ENCODE peak calls at places on chromosomes 7 and 10, in eight cellular contexts. Z, D, O, U, F, E, S and W are unnamed samples.

GRCh38 chr7:35248576-35249536 is 5.0 kb downstream of the TBX20 start:
- DNase-seq in Z (no peak), U (peak; percentile 74), O (no peak), F (no peak), E (no peak), D (no peak), S (no peak), W (no peak)

GRCh38 chr10:119416855-119417254 is 125.7 kb downstream of the RGS10 start:
- DNase-seq in U (peak; percentile 66), S (peak; percentile 90), E (peak; percentile 73), F (peak; percentile 64), D (peak; percentile 68), O (peak; percentile 36), Z (peak; percentile 46), W (peak; percentile 68)

GRCh38 chr10:112510384-112510783 is 63.4 kb downstream of the VTI1A start:
- DNase-seq in Z (no peak), F (no peak), D (no peak), U (no peak), E (no peak), S (no peak), O (no peak), W (no peak)

GRCh38 chr7:22732556-22733126 is 5.6 kb downstream of the IL6 start:
- DNase-seq in O (peak; percentile 25), F (peak; percentile 57), U (no peak), E (no peak), S (no peak), D (no peak), Z (no peak), W (peak; percentile 49)

GRCh38 chr7:40579401-40579800 is 444.6 kb downstream of the SUGCT start:
- DNase-seq in F (peak; percentile 68), D (no peak), U (no peak), O (peak; percentile 36), E (no peak), S (no peak), Z (no peak), W (peak; percentile 52)

GRCh38 chr7:93622036-93622714 is 47.7 kb upstream of the CALCR start:
- DNase-seq in Z (no peak), D (peak; percentile 42), F (peak; percentile 50), U (peak; percentile 16), O (peak; percentile 29), S (peak; percentile 52), E (no peak), W (peak; percentile 56)

GRCh38 chr7:131604841-131605279 is 48.4 kb upstream of the PODXL start:
- DNase-seq in O (peak; percentile 24), E (no peak), F (peak; percentile 38), Z (no peak), D (no peak), U (no peak), S (peak; percentile 49), W (peak; percentile 45)

GRCh38 chr10:123274513-123275182 is 120.4 kb downstream of the BUB3 start:
- DNase-seq in Z (no peak), E (no peak), D (no peak), U (no peak), F (no peak), O (no peak), S (no peak), W (no peak)

GRCh38 chr7:74138334-74138867 is 35.8 kb upstream of the EIF4H start:
- DNase-seq in O (no peak), U (no peak), S (no peak), D (no peak), Z (no peak), F (no peak), E (no peak), W (no peak)

GRCh38 chr10:63466168-63466935 is 575 bp upstream of the JMJD1C start:
- DNase-seq in E (peak; percentile 46), Z (no peak), F (peak; percentile 62), D (peak; percentile 73), O (peak; percentile 70), S (peak; percentile 33), U (peak; percentile 50), W (peak; percentile 70)

GRCh38 chr10:103353281-103353680 is 2.3 kb upstream of the PCGF6 start:
- DNase-seq in O (no peak), E (no peak), F (no peak), S (no peak), D (no peak), Z (no peak), U (no peak), W (peak; percentile 17)

GRCh38 chr7:3068568-3068967 is 24.9 kb upstream of the CARD11 start:
- DNase-seq in Z (no peak), F (peak; percentile 35), O (no peak), D (no peak), U (no peak), S (no peak), E (no peak), W (no peak)

GRCh38 chr10:95605163-95605562 is 44.0 kb upstream of the SORBS1 start:
- DNase-seq in S (no peak), D (no peak), E (no peak), Z (peak; percentile 58), U (no peak), F (peak; percentile 3), O (peak; percentile 7), W (peak; percentile 9)

GRCh38 chr7:151001546-151001945 is 10.7 kb downstream of the NOS3 start:
- DNase-seq in O (no peak), E (no peak), D (no peak), Z (no peak), S (no peak), F (no peak), U (no peak), W (no peak)

GRCh38 chr7:134520130-134520529 is 7.2 kb upstream of the AKR1B10 start:
- DNase-seq in D (no peak), E (no peak), S (peak; percentile 67), Z (no peak), U (no peak), F (peak; percentile 28), O (no peak), W (peak; percentile 49)
- TF ChIP-seq CTCF in D (no peak), E (no peak), S (peak; percentile 76), Z (no peak), U (no peak), F (no peak), O (no peak), W (peak; percentile 36)

GRCh38 chr10:92238062-92238585 is 52.8 kb downstream of the CPEB3 start:
- DNase-seq in D (no peak), E (no peak), S (no peak), F (no peak), Z (no peak), U (no peak), O (no peak), W (peak; percentile 24)

GRCh38 chr10:92240289-92241157 is 50.4 kb downstream of the CPEB3 start:
- DNase-seq in Z (peak; percentile 35), O (peak; percentile 71), F (peak; percentile 82), S (peak; percentile 76), E (no peak), U (peak; percentile 53), D (peak; percentile 43), W (peak; percentile 79)

GRCh38 chr10:92239600-92240288 is 51.1 kb downstream of the CPEB3 start:
- DNase-seq in U (peak; percentile 75), D (peak; percentile 40), E (peak; percentile 46), F (peak; percentile 45), Z (peak; percentile 58), S (peak; percentile 25), O (no peak), W (peak; percentile 23)

GRCh38 chr10:92239185-92239599 is 51.7 kb downstream of the CPEB3 start:
- DNase-seq in Z (no peak), E (no peak), U (no peak), S (no peak), F (no peak), D (no peak), O (no peak), W (peak; percentile 17)

DNA sequence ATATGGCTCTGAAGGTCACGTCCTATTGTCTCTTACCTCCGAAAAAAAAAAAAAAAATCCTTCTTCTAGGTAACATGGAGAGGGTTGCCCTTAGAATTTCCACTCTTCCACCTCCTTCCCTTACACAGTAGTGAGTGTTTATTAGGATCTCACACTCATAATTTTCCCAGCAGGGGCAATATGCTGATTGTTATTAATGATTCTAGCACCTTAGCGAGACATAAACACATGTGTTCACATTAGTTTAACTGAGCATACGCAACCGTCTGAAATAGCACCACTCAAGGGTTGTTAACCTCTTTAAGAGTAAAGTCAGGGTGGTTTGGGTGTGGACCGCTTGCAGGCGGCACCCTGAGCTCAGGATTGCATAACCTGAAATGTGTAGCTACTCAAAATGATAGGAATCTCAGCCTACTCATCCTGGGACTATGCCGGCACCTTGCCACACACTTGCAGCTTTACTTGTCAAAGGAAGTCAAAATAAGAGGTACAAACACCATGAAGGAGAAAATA is 52.2 kb downstream of the CPEB3 start:
- DNase-seq in D (no peak), U (no peak), Z (peak; percentile 50), E (no peak), F (peak; percentile 64), S (no peak), O (peak; percentile 26), W (peak; percentile 84)
- H3K4me3 ChIP-seq in D (peak overlapping the region; percentile 69), U (no peak overlapping the region), Z (peak overlapping the region; percentile 62), E (peak overlapping the region; percentile 81), F (peak overlapping the region; percentile 70), S (no peak overlapping the region), O (peak overlapping the region; percentile 67), W (peak overlapping the region; percentile 73)

DNA sequence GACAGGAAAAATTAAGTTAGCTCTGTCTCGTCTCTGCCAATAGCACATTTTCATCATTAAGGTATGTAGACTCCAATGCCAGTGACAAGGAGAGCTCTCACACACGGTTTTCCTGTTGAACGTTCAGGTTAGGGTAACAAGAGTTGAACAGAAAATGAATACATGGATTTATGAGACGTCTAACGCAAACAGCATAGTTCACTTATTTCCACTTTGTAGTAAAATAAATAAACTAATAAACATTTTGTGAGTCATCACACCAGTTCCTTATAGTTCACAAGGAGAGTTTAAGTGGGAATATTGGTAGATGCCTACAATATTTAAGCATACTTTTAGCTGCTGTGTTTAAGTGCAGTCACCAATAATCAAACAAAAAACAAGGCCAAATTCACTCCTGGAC is 21.1 kb downstream of the DRGX start:
- DNase-seq in D (no peak), F (no peak), E (no peak), Z (no peak), O (no peak), S (no peak), U (no peak), W (no peak)
- TF ChIP-seq CTCF in D (no peak), F (no peak), E (no peak), Z (no peak), O (no peak), S (no peak), U (no peak), W (no peak)

DNA sequence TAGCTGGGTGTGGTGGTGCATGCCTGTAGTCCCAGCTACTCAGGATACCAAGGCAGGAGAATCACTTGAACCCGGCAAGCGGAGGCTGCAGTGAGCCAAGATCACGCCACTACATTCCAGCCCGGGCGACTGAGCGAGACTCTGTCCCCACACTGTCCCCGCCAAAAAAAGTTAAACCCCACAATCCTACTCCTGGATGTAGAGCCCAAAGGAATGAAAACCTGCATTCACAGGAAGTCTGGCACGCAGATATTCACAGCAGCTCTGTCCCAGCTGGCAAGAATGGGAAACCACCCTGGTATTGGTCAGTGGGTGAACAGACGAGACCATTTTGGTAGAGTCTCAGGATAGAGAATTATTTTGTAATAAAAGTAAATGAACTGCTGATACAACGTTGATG is 225.2 kb downstream of the MAD1L1 start:
- DNase-seq in S (no peak), D (peak; percentile 8), E (no peak), U (no peak), Z (peak; percentile 4), O (no peak), F (no peak), W (no peak)
- H3K4me3 ChIP-seq in S (no peak overlapping the region), D (no peak overlapping the region), E (no peak overlapping the region), U (no peak overlapping the region), Z (no peak overlapping the region), O (no peak overlapping the region), F (no peak overlapping the region), W (no peak overlapping the region)